ENCODE peak calls at places on chromosomes 1 and 21, in eight cellular contexts. T is colonic mucosa, K is AG04450, L is fibroblast of the aortic adventitia, A is heart left ventricle, J is HFFc6, I is natural killer cell, S is A549. V is an unnamed sample.

GRCh38 chr1:161351482-161351881 is 16.2 kb downstream of the CFAP126 start:
- DNase-seq in T (no peak), K (no peak), I (no peak), L (no peak), A (no peak), S (no peak), J (no peak), V (no peak)

GRCh38 chr1:3001471-3002348 is 19.6 kb upstream of the ACTRT2 start:
- DNase-seq in T (no peak), L (no peak), S (no peak), J (no peak), K (no peak), A (no peak), I (no peak), V (no peak)

GRCh38 chr1:207050768-207051614 is at the start of gene YOD1:
- DNase-seq in J (peak; percentile 94), S (peak; percentile 93), I (peak; percentile 87), A (peak; percentile 92), K (peak; percentile 80), T (peak; percentile 93), L (peak; percentile 94), V (peak; percentile 91)

GRCh38 chr1:167748901-167749300 is 27.1 kb downstream of the MPZL1 start:
- DNase-seq in K (no peak), J (peak; percentile 5), A (no peak), I (no peak), S (no peak), L (peak; percentile 50), T (no peak), V (no peak)

GRCh38 chr1:54173681-54174080 is 20.9 kb upstream of the CDCP2 start:
- DNase-seq in A (no peak), L (no peak), I (no peak), J (no peak), K (no peak), T (no peak), S (no peak), V (no peak)

GRCh38 chr21:37592496-37592895 is 225.9 kb downstream of the DYRK1A start:
- DNase-seq in K (no peak), A (no peak), S (no peak), I (no peak), T (no peak), J (no peak), L (no peak), V (no peak)

GRCh38 chr21:45541221-45542039 is 810 bp downstream of the SLC19A1 start:
- DNase-seq in J (no peak), S (peak; percentile 52), T (peak; percentile 80), L (peak; percentile 70), K (no peak), A (peak; percentile 80), I (peak; percentile 55), V (peak; percentile 73)

GRCh38 chr1:201999625-202000238 is 10.7 kb upstream of the ELF3 start:
- DNase-seq in A (no peak), S (peak; percentile 83), K (no peak), I (no peak), J (peak; percentile 43), L (peak; percentile 51), T (no peak), V (no peak)

GRCh38 chr1:145690587-145691558 is 16.3 kb downstream of the PDZK1 start:
- DNase-seq in L (peak; percentile 61), S (no peak), I (peak; percentile 37), T (no peak), A (no peak), J (peak; percentile 63), K (peak; percentile 41), V (no peak)

GRCh38 chr1:38446936-38447335 is 400.3 kb upstream of the POU3F1 start:
- DNase-seq in L (no peak), T (no peak), A (no peak), K (no peak), S (no peak), I (no peak), J (no peak), V (no peak)

GRCh38 chr1:212618466-212619210 is 10.1 kb downstream of the ATF3 start:
- DNase-seq in T (no peak), A (no peak), I (no peak), K (no peak), J (peak; percentile 28), S (no peak), L (no peak), V (no peak)

GRCh38 chr1:116002781-116003455 is 26.6 kb downstream of the SLC22A15 start:
- DNase-seq in A (no peak), T (no peak), L (no peak), S (no peak), I (no peak), J (no peak), K (no peak), V (no peak)

GRCh38 chr21:45386336-45386727 is 18.6 kb upstream of the COL18A1 start:
- DNase-seq in T (no peak), L (no peak), K (no peak), I (no peak), S (no peak), A (peak; percentile 3), J (no peak), V (no peak)

GRCh38 chr1:153572569-153573015 is 6.9 kb upstream of the S100A2 start:
- DNase-seq in S (peak; percentile 86), L (peak; percentile 85), T (peak; percentile 92), J (peak; percentile 85), A (peak; percentile 81), K (no peak), I (no peak), V (no peak)

GRCh38 chr1:60427701-60428100 is 354.1 kb upstream of the C1orf87 start:
- DNase-seq in I (no peak), S (no peak), T (no peak), L (no peak), A (no peak), J (no peak), K (no peak), V (no peak)

GRCh38 chr1:78146137-78146822 is 100.5 kb downstream of the GIPC2 start:
- DNase-seq in K (no peak), L (peak; percentile 16), A (no peak), S (no peak), I (no peak), T (no peak), J (peak; percentile 34), V (no peak)

GRCh38 chr1:177627148-177627910 is 342.5 kb downstream of the SEC16B start:
- DNase-seq in K (no peak), L (no peak), A (no peak), T (no peak), J (no peak), S (no peak), I (no peak), V (no peak)

GRCh38 chr1:34268311-34269042 is 91.8 kb downstream of the C1orf94 start:
- DNase-seq in K (no peak), T (no peak), I (no peak), A (no peak), S (no peak), J (peak; percentile 82), L (peak; percentile 91), V (no peak)

GRCh38 chr1:7420098-7420445 is 351.0 kb upstream of the VAMP3 start:
- DNase-seq in I (peak; percentile 2), J (no peak), T (no peak), K (no peak), A (no peak), L (no peak), S (no peak), V (peak; percentile 50)

GRCh38 chr1:245512181-245512888 is 357.6 kb downstream of the KIF26B start:
- DNase-seq in L (peak; percentile 56), K (no peak), I (no peak), T (no peak), S (no peak), A (no peak), J (peak; percentile 3), V (no peak)

GRCh38 chr1:15966081-15966955 is 9.6 kb downstream of the ZBTB17 start:
- DNase-seq in A (no peak), K (no peak), S (no peak), J (peak; percentile 45), T (no peak), I (no peak), L (peak; percentile 44), V (no peak)

DNA sequence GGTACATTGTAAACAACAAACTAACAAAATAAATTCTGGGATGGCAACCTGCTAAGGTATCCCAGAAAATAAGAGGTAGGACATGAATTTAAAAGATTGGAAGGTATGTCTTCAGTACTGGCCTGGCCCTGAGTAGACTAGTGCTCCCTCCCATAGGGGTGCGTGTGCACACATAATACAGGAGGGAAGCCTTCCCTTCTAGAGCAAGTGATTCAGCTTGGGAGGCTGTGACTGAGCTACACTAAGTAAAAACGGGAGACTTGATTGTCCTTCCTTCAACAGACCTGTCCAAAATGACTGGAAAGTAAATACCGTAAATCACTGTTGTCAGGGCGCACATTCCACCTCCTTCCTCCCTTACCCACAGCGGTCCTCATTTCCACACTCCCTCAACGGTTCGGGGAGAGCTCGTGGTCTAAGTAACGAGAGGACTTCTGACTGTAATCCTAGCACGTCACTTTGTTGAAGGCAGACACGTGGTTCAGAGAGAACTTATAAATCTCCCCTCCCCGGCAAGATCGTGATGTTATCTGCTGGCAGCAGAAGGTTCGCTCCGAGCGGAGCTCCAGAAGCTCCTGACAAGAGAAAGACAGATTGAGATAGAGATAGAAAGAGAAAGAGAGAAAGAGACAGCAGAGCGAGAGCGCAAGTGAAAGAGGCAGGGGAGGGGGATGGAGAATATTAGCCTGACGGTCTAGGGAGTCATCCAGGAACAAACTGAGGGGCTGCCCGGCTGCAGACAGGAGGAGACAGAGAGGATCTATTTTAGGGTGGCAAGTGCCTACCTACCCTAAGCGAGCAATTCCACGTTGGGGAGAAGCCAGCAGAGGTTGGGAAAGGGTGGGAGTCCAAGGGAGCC is at the start of gene TGFB2:
- DNase-seq in J (peak; percentile 53), T (peak; percentile 31), I (no peak), K (no peak), S (peak; percentile 92), L (peak; percentile 92), A (peak; percentile 52), V (no peak)
- TF ChIP-seq CTCF in J (peak; percentile 23), T (no peak), I (no peak), K (peak; percentile 36), S (no peak), L (peak; percentile 42), A (no peak), V (no peak)

GRCh38 chr1:220544901-220545303 is 17.0 kb downstream of the MARK1 start:
- DNase-seq in J (no peak), S (peak; percentile 29), L (peak; percentile 3), I (no peak), T (no peak), A (no peak), K (no peak), V (no peak)
- TF ChIP-seq CTCF in J (peak; percentile 25), S (no peak), L (peak; percentile 11), I (no peak), T (no peak), A (no peak), K (peak; percentile 20), V (no peak)

GRCh38 chr1:9721606-9722377 is 70.3 kb downstream of the PIK3CD start:
- DNase-seq in J (no peak), I (peak; percentile 73), T (peak; percentile 48), K (no peak), A (no peak), L (peak; percentile 5), S (peak; percentile 23), V (no peak)
- TF ChIP-seq CTCF in J (peak; percentile 84), I (peak; percentile 80), T (peak; percentile 50), K (peak; percentile 54), A (peak; percentile 52), L (peak; percentile 61), S (peak; percentile 24), V (peak; percentile 85)

DNA sequence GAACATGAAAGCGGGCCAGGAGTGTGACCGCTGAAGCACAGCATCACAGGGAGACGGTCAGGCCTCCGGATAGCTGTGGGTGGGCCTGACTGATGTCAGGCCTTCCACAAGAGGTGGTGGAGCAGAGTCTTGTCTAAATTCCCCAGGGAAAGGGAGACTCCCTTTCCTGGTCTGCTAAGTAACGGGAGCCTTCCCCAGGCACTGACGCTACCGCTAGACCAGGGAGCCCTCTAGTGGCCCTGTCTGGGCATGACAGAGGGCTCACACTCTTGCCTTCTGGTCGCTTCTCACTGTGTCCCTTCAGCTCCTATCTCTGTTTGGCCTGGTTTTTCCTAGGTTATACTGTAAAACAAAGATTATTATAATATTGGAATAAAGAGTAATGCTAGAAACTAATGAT is 36.5 kb downstream of the ZNF695 start:
- DNase-seq in A (peak; percentile 56), S (peak; percentile 60), L (peak; percentile 42), I (peak; percentile 27), T (peak; percentile 24), J (peak; percentile 1), K (no peak), V (no peak)
- TF ChIP-seq CTCF in A (peak; percentile 92), S (peak; percentile 54), L (peak; percentile 65), I (peak; percentile 73), T (peak; percentile 79), J (peak; percentile 77), K (peak; percentile 30), V (peak; percentile 63)